ENCODE peak calls at places on chromosomes 13 and 19, in seven cellular contexts. F, L, K, N, X, V and I are unnamed samples.
A peak's percentile ranks its signal among the peaks of the same experiment; 100 is the strongest.

GRCh38 chr13:37652596-37652995 is 54.0 kb upstream of the POSTN start:
- DNase-seq in X (no peak), V (no peak), L (no peak), N (no peak), F (no peak), K (peak; percentile 48), I (no peak)

GRCh38 chr13:80196756-80197155 is 144.2 kb downstream of the SPRY2 start:
- DNase-seq in L (no peak), V (no peak), X (no peak), N (peak; percentile 15), F (peak; percentile 39), K (no peak), I (peak; percentile 37)

GRCh38 chr19:45126654-45127053 is 33.7 kb downstream of the PPP1R37 start:
- DNase-seq in L (no peak), K (no peak), F (no peak), V (no peak), N (no peak), X (no peak), I (no peak)

GRCh38 chr19:47183579-47183978 is 47.4 kb downstream of the BBC3 start:
- DNase-seq in K (no peak), N (no peak), V (no peak), F (no peak), X (no peak), L (no peak), I (no peak)

GRCh38 chr19:55273978-55274707 is 5.8 kb downstream of the HSPBP1 start:
- DNase-seq in V (no peak), X (no peak), F (no peak), N (no peak), L (no peak), K (no peak), I (no peak)

GRCh38 chr13:99263386-99263785 is 5.2 kb upstream of the GPR18 start:
- DNase-seq in L (no peak), X (no peak), V (no peak), K (no peak), F (no peak), N (no peak), I (no peak)

GRCh38 chr19:10193666-10194499 is 870 bp downstream of the DNMT1 start:
- DNase-seq in F (peak; percentile 31), K (peak; percentile 67), N (peak; percentile 40), V (peak; percentile 13), X (no peak), L (no peak), I (peak; percentile 41)

GRCh38 chr19:40539070-40539469 is 37.6 kb upstream of the SHKBP1 start:
- DNase-seq in N (no peak), X (no peak), K (no peak), L (no peak), F (no peak), V (no peak), I (no peak)

DNA sequence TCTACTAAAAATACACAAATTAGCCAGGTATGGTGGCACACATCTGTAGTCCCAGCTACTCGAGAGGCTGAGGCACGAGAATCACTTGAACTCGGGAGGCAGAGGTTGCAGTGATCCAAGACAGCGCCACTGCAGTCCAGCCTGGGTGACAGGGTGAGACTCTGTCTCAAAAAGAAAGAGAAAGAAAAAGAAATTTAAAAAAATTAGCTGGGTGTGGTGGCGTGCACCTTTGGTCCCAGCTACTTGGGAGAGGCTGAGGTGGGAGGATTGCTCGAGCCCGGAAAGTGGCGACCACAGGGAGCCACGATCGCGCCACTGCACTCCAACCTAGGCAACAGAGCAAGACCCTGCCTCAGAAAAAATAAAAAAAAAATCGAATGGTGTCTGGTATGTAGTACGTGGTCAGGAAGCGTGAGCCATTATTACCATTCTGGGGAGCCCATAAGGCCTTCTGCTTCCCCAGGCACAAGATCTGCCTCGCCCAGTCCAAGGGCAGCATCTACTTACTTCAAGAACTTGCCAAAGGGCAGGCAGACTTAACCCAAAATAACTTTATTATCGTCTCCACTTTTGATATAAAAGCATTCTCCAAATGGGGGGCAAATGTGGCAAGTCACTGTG is 12.4 kb downstream of the CCL25 start:
- DNase-seq in V (no peak), X (no peak), L (no peak), F (no peak), N (no peak), K (no peak), I (no peak)
- TF ChIP-seq CTCF in V (no peak), X (no peak), L (no peak), F (no peak), N (no peak), K (no peak), I (no peak)

GRCh38 chr19:6132482-6132881 is 3.0 kb upstream of the ACSBG2 start:
- DNase-seq in N (no peak), F (no peak), V (no peak), K (no peak), X (no peak), L (no peak), I (no peak)
- H3K4me3 ChIP-seq in N (no peak overlapping the region), F (no peak overlapping the region), V (no peak overlapping the region), K (no peak overlapping the region), X (no peak overlapping the region), L (no peak overlapping the region), I (no peak overlapping the region)

DNA sequence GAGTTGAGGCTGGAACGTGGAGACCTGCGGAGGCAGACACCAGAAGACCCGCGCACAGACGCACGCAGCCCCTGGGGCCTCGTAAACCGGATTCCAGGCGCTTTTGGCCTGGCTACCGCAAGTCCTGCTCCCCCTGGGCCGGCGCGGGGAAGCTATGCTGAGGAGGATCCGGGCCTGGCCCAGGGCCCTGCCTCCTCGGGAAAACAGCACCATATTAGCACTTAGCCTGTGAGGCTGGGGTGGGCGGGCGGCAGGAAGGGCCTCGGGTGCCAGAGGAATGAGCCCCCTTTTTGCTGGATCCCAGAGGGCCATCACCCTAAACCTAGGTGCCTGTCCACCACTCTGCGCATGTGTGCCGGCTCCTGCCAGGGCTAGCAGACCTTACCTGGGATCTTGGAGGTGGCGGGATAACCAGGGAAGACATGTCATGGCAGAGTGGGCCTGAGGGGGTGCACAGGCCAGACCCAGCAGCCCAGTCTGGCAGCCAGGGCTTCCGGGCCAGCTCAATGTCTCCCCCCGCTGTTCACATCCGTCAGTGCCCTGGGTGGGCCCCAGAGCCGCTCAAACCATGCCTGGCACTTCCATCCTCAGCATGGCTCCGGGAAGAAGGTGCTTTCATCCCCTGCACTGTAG is 7.3 kb downstream of the ELOF1 start:
- DNase-seq in V (no peak), L (peak; percentile 79), F (no peak), X (no peak), N (no peak), K (no peak), I (peak; percentile 20)
- TF ChIP-seq CTCF in V (peak; percentile 69), L (peak; percentile 33), F (peak; percentile 67), X (no peak), N (peak; percentile 31), K (peak; percentile 22), I (peak; percentile 44)

GRCh38 chr19:52691215-52691610 is 43.6 kb downstream of the ZNF611 start:
- DNase-seq in V (no peak), L (no peak), X (no peak), K (no peak), F (no peak), N (no peak), I (no peak)
- H3K4me3 ChIP-seq in V (no peak overlapping the region), L (peak overlapping the region; percentile 50), X (peak overlapping the region; percentile 78), K (no peak overlapping the region), F (no peak overlapping the region), N (peak overlapping the region; percentile 88), I (no peak overlapping the region)

GRCh38 chr13:49649244-49649962 is 21.1 kb downstream of the ARL11 start:
- DNase-seq in N (peak; percentile 59), F (peak; percentile 22), L (no peak), K (peak; percentile 41), X (no peak), V (peak; percentile 33), I (peak; percentile 64)
- TF ChIP-seq CTCF in N (peak; percentile 56), F (peak; percentile 68), L (peak; percentile 24), K (peak; percentile 32), X (no peak), V (peak; percentile 69), I (peak; percentile 56)